ENCODE peak calls at places on chromosomes 5 and 9, in six cellular contexts. Z is GM12892, P is upper lobe of left lung, W is endothelial cell of umbilical vein, H is spleen, S is NB4. A is an unnamed sample.

GRCh38 chr9:97773723-97774122 is 76.6 kb upstream of the XPA start:
- DNase-seq in Z (no peak), P (no peak), S (no peak), W (no peak), H (no peak), A (no peak)

GRCh38 chr9:110919055-110919445 is 119.2 kb downstream of the LPAR1 start:
- DNase-seq in S (no peak), W (no peak), H (no peak), Z (no peak), P (no peak), A (no peak)

GRCh38 chr9:91591627-91592026 is 168.0 kb upstream of the NFIL3 start:
- DNase-seq in S (no peak), P (no peak), W (no peak), H (no peak), Z (no peak), A (no peak)

GRCh38 chr5:65828507-65828906 is 97.9 kb upstream of the ERBIN start:
- DNase-seq in H (no peak), S (no peak), P (no peak), W (no peak), Z (no peak), A (no peak)

GRCh38 chr5:133627180-133627579 is 14.8 kb upstream of the FSTL4 start:
- DNase-seq in S (no peak), H (no peak), Z (no peak), W (no peak), P (no peak), A (no peak)

GRCh38 chr9:135216666-135217431 is 129.4 kb downstream of the OLFM1 start:
- DNase-seq in W (no peak), P (no peak), Z (no peak), S (no peak), H (peak; percentile 54), A (no peak)

GRCh38 chr5:107478068-107478641 is 192.6 kb downstream of the EFNA5 start:
- DNase-seq in Z (no peak), S (no peak), W (peak; percentile 41), P (no peak), H (no peak), A (no peak)

GRCh38 chr9:93655621-93656425 is 79.4 kb downstream of the PHF2 start:
- DNase-seq in S (no peak), Z (no peak), H (peak; percentile 64), W (no peak), P (no peak), A (no peak)

GRCh38 chr5:79108792-79109191 is 2.8 kb upstream of the BHMT start:
- DNase-seq in H (no peak), Z (no peak), P (no peak), S (no peak), W (no peak), A (no peak)

GRCh38 chr5:43729846-43730478 is 127.0 kb downstream of the NNT start:
- DNase-seq in H (no peak), S (peak; percentile 48), Z (no peak), P (no peak), W (peak; percentile 18), A (no peak)

GRCh38 chr9:89328064-89328463 is 9.8 kb downstream of the SECISBP2 start:
- DNase-seq in H (no peak), W (no peak), S (no peak), P (no peak), Z (no peak), A (no peak)

GRCh38 chr5:55993013-55993412 is 1.8 kb downstream of the IL6ST start:
- DNase-seq in H (no peak), P (peak; percentile 25), W (peak; percentile 63), Z (no peak), S (peak; percentile 4), A (peak; percentile 32)

GRCh38 chr5:6043491-6044310 is 334.6 kb downstream of the MED10 start:
- DNase-seq in W (no peak), H (peak; percentile 44), P (no peak), Z (no peak), S (no peak), A (no peak)

GRCh38 chr9:38286357-38286756 is 106.1 kb upstream of the ALDH1B1 start:
- DNase-seq in S (no peak), H (no peak), P (no peak), Z (no peak), W (no peak), A (no peak)

GRCh38 chr5:123115020-123115419 is 26.0 kb downstream of the PRDM6 start:
- DNase-seq in P (no peak), Z (no peak), H (no peak), S (no peak), W (no peak), A (no peak)

GRCh38 chr5:93611900-93612898 is 29.2 kb downstream of the NR2F1 start:
- DNase-seq in H (peak; percentile 73), S (peak; percentile 41), W (peak; percentile 53), P (no peak), Z (no peak), A (no peak)

GRCh38 chr5:178312900-178313299 is 80.3 kb upstream of the PHYKPL start:
- DNase-seq in S (peak; percentile 76), W (no peak), Z (no peak), H (peak; percentile 78), P (peak; percentile 50), A (no peak)

GRCh38 chr9:114271556-114272510 is 51.1 kb upstream of the ORM1 start:
- DNase-seq in Z (no peak), S (peak; percentile 78), P (no peak), W (peak; percentile 58), H (peak; percentile 64), A (peak; percentile 58)

GRCh38 chr5:83124593-83124992 is 47.2 kb downstream of the XRCC4 start:
- DNase-seq in P (no peak), S (no peak), W (no peak), H (no peak), Z (no peak), A (no peak)

GRCh38 chr5:119353686-119354366 is 2.0 kb upstream of the TNFAIP8 start:
- DNase-seq in P (no peak), H (no peak), S (no peak), W (no peak), Z (no peak), A (no peak)

GRCh38 chr9:38176256-38176655 is 107.2 kb upstream of the SHB start:
- DNase-seq in Z (no peak), S (no peak), P (no peak), W (peak; percentile 32), H (no peak), A (no peak)

GRCh38 chr9:122464633-122465567 is 12.8 kb downstream of the OR1J1 start:
- DNase-seq in H (peak; percentile 80), P (peak; percentile 76), Z (peak; percentile 20), W (peak; percentile 96), S (peak; percentile 82), A (peak; percentile 69)

GRCh38 chr9:122468735-122469134 is 9.0 kb downstream of the OR1J1 start:
- DNase-seq in S (no peak), P (no peak), Z (no peak), W (no peak), H (no peak), A (no peak)

DNA sequence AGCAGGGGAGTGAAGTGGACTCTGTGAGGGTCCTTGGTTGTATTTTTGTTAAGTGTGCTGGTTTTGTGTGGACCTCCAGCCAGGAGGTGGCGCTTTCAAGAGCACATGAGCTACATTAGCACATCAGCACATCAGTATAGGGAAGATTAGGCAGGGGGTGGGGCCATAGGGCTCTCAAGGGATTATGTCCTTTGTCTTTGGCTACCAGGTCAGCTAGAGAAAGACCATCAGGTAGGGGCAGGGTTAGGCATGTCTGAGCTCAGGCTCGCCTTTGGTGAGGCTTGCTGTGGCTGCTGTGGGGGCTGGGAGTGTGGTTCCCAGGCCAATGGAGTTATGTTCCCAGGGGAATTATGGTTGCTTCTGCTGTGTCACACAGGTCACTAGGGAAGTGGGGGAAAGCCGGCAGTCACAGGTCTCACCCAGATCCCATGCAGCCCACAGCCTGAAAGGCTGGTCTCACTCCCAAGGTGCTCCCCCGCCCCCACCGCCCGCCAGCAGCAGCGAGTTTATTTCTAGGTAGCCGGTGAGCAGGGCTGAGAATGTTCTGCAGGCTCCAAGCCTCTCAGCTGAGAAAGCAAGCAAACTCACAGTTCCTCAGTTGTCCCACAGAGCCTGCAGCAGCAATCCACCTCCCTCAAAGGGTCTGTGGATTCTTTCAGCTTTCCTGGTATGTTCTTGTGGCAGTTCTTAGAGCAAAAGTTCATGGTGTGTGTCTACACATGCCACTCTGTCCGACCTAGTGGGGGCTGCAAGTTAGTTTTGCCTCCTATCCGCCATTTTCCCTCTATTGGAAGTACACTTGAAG is 13.7 kb downstream of the OR1J1 start:
- DNase-seq in W (no peak), H (no peak), S (peak; percentile 64), Z (no peak), P (no peak), A (no peak)
- TF ChIP-seq POLR2A in W (no peak), H (no peak), S (no peak), Z (no peak), P (no peak), A (no peak)

GRCh38 chr9:130040901-130041647 is 1.9 kb downstream of the FNBP1 start:
- DNase-seq in P (no peak), H (no peak), S (no peak), Z (no peak), W (no peak), A (no peak)
- TF ChIP-seq POLR2A in P (no peak), H (no peak), S (no peak), Z (no peak), W (no peak), A (no peak)

DNA sequence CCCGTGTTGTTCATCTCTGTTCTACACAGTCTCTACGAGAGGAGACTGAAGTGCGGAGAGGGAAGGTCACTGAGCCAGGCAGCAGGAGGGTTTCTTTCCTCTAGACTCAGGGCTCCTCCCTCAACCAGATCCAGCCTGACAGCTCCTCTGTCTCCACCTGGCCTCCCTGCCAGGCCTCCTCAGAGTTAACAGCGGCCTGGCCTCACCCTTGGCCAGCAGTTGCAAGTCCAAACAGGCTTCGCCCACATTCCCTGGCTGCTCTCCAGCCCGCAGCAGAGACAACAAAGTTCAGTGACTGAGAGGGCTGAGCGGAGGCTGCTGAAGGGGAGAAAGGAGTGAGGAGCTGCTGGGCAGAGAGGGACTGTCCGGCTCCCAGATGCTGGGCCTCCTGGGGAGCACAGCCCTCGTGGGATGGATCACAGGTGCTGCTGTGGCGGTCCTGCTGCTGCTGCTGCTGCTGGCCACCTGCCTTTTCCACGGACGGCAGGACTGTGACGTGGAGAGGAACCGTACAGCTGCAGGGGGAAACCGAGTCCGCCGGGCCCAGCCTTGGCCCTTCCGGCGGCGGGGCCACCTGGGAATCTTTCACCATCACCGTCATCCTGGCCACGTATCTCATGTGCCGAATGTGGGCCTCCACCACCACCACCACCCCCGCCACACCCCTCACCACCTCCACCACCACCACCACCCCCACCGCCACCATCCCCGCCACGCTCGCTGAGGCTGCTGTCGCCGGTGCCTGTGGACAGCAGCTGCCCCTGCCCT is at the start of gene HRCT1:
- DNase-seq in P (peak; percentile 94), W (peak; percentile 91), S (no peak), Z (no peak), H (peak; percentile 88), A (peak; percentile 93)
- TF ChIP-seq POLR2A in P (no peak), W (peak; percentile 53), S (no peak), Z (no peak), H (no peak), A (peak; percentile 59)

GRCh38 chr5:112860929-112861637 is at the start of gene SRP19:
- DNase-seq in W (peak; percentile 97), H (peak; percentile 97), P (peak; percentile 96), Z (peak; percentile 87), S (peak; percentile 96), A (peak; percentile 88)
- TF ChIP-seq POLR2A in W (peak; percentile 92), H (no peak), P (peak; percentile 15), Z (peak; percentile 81), S (peak; percentile 71), A (peak; percentile 50)

A was measured in tibial nerve.